ENCODE peak calls at places on chromosomes 2 and 18, in nine cellular contexts. One of them, this sample, is unnamed.

GRCh38 chr2:54704688-54705605 is 18.5 kb upstream of the EML6 start:
- DNase-seq in adrenal gland: no peak
- DNase-seq in coronary artery: no peak
- DNase-seq in glutamatergic neuron: no peak
- DNase-seq in suprapubic skin: no peak
- DNase-seq in H9: no peak
- DNase-seq in epithelial cell of esophagus: peak
- DNase-seq in fibroblast of mammary gland: peak
- DNase-seq in WTC11: no peak
- DNase-seq in this sample: no peak

GRCh38 chr18:457120-457519 is 43.4 kb downstream of the COLEC12 start:
- DNase-seq in adrenal gland: peak
- DNase-seq in coronary artery: no peak
- DNase-seq in glutamatergic neuron: peak
- DNase-seq in suprapubic skin: no peak
- DNase-seq in H9: no peak
- DNase-seq in epithelial cell of esophagus: no peak
- DNase-seq in fibroblast of mammary gland: peak
- DNase-seq in WTC11: no peak
- DNase-seq in this sample: no peak

GRCh38 chr2:869357-869871 is 81.2 kb upstream of the SNTG2 start:
- DNase-seq in adrenal gland: no peak
- DNase-seq in coronary artery: no peak
- DNase-seq in glutamatergic neuron: no peak
- DNase-seq in suprapubic skin: peak
- DNase-seq in H9: no peak
- DNase-seq in epithelial cell of esophagus: no peak
- DNase-seq in fibroblast of mammary gland: no peak
- DNase-seq in WTC11: no peak
- DNase-seq in this sample: no peak

GRCh38 chr2:127674241-127675209 is 805 bp downstream of the LIMS2 start:
- DNase-seq in adrenal gland: peak
- DNase-seq in coronary artery: peak
- DNase-seq in glutamatergic neuron: peak
- DNase-seq in suprapubic skin: no peak
- DNase-seq in H9: peak
- DNase-seq in epithelial cell of esophagus: no peak
- DNase-seq in fibroblast of mammary gland: no peak
- DNase-seq in WTC11: no peak
- DNase-seq in this sample: no peak

GRCh38 chr2:44745922-44746321 is 195.6 kb upstream of the SIX3 start:
- DNase-seq in adrenal gland: no peak
- DNase-seq in coronary artery: no peak
- DNase-seq in glutamatergic neuron: no peak
- DNase-seq in suprapubic skin: no peak
- DNase-seq in H9: no peak
- DNase-seq in epithelial cell of esophagus: no peak
- DNase-seq in fibroblast of mammary gland: no peak
- DNase-seq in WTC11: no peak
- DNase-seq in this sample: no peak

GRCh38 chr18:54004828-54005227 is 219.6 kb downstream of the MBD2 start:
- DNase-seq in adrenal gland: no peak
- DNase-seq in coronary artery: no peak
- DNase-seq in glutamatergic neuron: no peak
- DNase-seq in suprapubic skin: no peak
- DNase-seq in H9: peak
- DNase-seq in epithelial cell of esophagus: peak
- DNase-seq in fibroblast of mammary gland: peak
- DNase-seq in WTC11: peak
- DNase-seq in this sample: no peak

GRCh38 chr2:43623052-43623451 is 14.0 kb upstream of the PLEKHH2 start:
- DNase-seq in adrenal gland: no peak
- DNase-seq in coronary artery: no peak
- DNase-seq in glutamatergic neuron: no peak
- DNase-seq in suprapubic skin: no peak
- DNase-seq in H9: no peak
- DNase-seq in epithelial cell of esophagus: no peak
- DNase-seq in fibroblast of mammary gland: peak
- DNase-seq in WTC11: no peak
- DNase-seq in this sample: no peak

GRCh38 chr2:70643715-70644114 is 90.1 kb upstream of the TGFA start:
- DNase-seq in adrenal gland: no peak
- DNase-seq in coronary artery: no peak
- DNase-seq in glutamatergic neuron: no peak
- DNase-seq in suprapubic skin: no peak
- DNase-seq in H9: peak
- DNase-seq in epithelial cell of esophagus: peak
- DNase-seq in fibroblast of mammary gland: peak
- DNase-seq in WTC11: peak
- DNase-seq in this sample: no peak

GRCh38 chr2:68766378-68766845 is 31.8 kb downstream of the ARHGAP25 start:
- DNase-seq in adrenal gland: peak
- DNase-seq in coronary artery: no peak
- DNase-seq in glutamatergic neuron: no peak
- DNase-seq in suprapubic skin: no peak
- DNase-seq in H9: no peak
- DNase-seq in epithelial cell of esophagus: peak
- DNase-seq in fibroblast of mammary gland: no peak
- DNase-seq in WTC11: no peak
- DNase-seq in this sample: peak
- TF ChIP-seq CTCF in adrenal gland: no peak
- TF ChIP-seq CTCF in coronary artery: no peak
- TF ChIP-seq CTCF in glutamatergic neuron: no peak
- TF ChIP-seq CTCF in suprapubic skin: no peak
- TF ChIP-seq CTCF in H9: no peak
- TF ChIP-seq CTCF in epithelial cell of esophagus: no peak
- TF ChIP-seq CTCF in fibroblast of mammary gland: no peak
- TF ChIP-seq CTCF in WTC11: no peak
- TF ChIP-seq CTCF in this sample: no peak

GRCh38 chr2:227578642-227579041 is 20.1 kb upstream of the SCYGR2 start:
- DNase-seq in adrenal gland: no peak
- DNase-seq in coronary artery: no peak
- DNase-seq in glutamatergic neuron: no peak
- DNase-seq in suprapubic skin: no peak
- DNase-seq in H9: no peak
- DNase-seq in epithelial cell of esophagus: no peak
- DNase-seq in fibroblast of mammary gland: no peak
- DNase-seq in WTC11: no peak
- DNase-seq in this sample: no peak
- TF ChIP-seq CTCF in adrenal gland: no peak
- TF ChIP-seq CTCF in coronary artery: no peak
- TF ChIP-seq CTCF in glutamatergic neuron: no peak
- TF ChIP-seq CTCF in suprapubic skin: no peak
- TF ChIP-seq CTCF in H9: no peak
- TF ChIP-seq CTCF in epithelial cell of esophagus: peak
- TF ChIP-seq CTCF in fibroblast of mammary gland: no peak
- TF ChIP-seq CTCF in WTC11: no peak
- TF ChIP-seq CTCF in this sample: no peak

DNA sequence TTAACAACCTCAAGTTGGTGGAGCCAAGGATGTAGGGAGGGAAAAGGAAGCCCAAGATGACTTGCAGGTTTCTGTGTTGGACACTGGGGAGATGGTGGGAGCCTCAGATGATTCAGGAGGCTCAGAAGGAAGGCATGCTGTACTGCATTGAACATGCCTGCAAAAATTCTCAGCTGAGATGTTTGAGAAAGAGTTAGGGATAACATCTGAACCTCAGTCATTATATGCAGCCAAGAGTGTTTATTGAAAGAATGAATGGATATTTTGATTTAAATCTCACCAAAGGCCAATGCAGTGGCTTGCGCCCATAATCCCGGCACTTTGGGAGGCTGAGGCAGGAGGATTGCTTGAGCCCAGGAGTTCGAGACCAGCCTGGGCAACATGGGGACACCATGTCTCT is 243.0 kb downstream of the MYCN start:
- DNase-seq in adrenal gland: no peak
- DNase-seq in coronary artery: no peak
- DNase-seq in glutamatergic neuron: no peak
- DNase-seq in suprapubic skin: no peak
- DNase-seq in H9: no peak
- DNase-seq in epithelial cell of esophagus: no peak
- DNase-seq in fibroblast of mammary gland: no peak
- DNase-seq in WTC11: no peak
- DNase-seq in this sample: no peak
- TF ChIP-seq CTCF in adrenal gland: no peak
- TF ChIP-seq CTCF in coronary artery: no peak
- TF ChIP-seq CTCF in glutamatergic neuron: no peak
- TF ChIP-seq CTCF in suprapubic skin: no peak
- TF ChIP-seq CTCF in H9: no peak
- TF ChIP-seq CTCF in epithelial cell of esophagus: no peak
- TF ChIP-seq CTCF in fibroblast of mammary gland: no peak
- TF ChIP-seq CTCF in WTC11: no peak
- TF ChIP-seq CTCF in this sample: no peak

DNA sequence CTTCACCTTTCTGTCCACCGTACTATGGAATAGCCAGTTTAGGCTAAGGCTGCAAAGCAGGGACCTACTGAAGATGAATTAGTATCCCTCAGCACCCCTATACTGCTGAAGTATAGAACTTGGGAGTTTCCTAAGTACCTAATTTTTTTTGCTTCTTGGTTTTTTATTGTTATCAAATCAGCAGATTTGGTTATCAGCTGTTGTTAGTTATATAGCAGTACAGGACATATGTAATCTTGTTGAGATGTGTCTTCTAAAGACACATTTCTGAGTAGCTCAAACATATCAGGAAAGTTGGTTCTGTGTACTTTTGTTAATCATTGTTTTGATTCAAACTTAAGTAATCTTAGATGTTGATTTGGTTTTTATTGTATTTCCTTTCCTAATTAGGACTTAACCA is 5.2 kb downstream of the MYL12A start:
- DNase-seq in adrenal gland: no peak
- DNase-seq in coronary artery: no peak
- DNase-seq in glutamatergic neuron: no peak
- DNase-seq in suprapubic skin: no peak
- DNase-seq in H9: no peak
- DNase-seq in epithelial cell of esophagus: no peak
- DNase-seq in fibroblast of mammary gland: no peak
- DNase-seq in WTC11: no peak
- DNase-seq in this sample: no peak
- TF ChIP-seq CTCF in adrenal gland: no peak
- TF ChIP-seq CTCF in coronary artery: no peak
- TF ChIP-seq CTCF in glutamatergic neuron: no peak
- TF ChIP-seq CTCF in suprapubic skin: no peak
- TF ChIP-seq CTCF in H9: no peak
- TF ChIP-seq CTCF in epithelial cell of esophagus: no peak
- TF ChIP-seq CTCF in fibroblast of mammary gland: no peak
- TF ChIP-seq CTCF in WTC11: no peak
- TF ChIP-seq CTCF in this sample: no peak

GRCh38 chr2:222025891-222026271 is 272.9 kb downstream of the PAX3 start:
- DNase-seq in adrenal gland: no peak
- DNase-seq in coronary artery: no peak
- DNase-seq in glutamatergic neuron: no peak
- DNase-seq in suprapubic skin: no peak
- DNase-seq in H9: peak
- DNase-seq in epithelial cell of esophagus: no peak
- DNase-seq in fibroblast of mammary gland: no peak
- DNase-seq in WTC11: peak
- DNase-seq in this sample: no peak

DNA sequence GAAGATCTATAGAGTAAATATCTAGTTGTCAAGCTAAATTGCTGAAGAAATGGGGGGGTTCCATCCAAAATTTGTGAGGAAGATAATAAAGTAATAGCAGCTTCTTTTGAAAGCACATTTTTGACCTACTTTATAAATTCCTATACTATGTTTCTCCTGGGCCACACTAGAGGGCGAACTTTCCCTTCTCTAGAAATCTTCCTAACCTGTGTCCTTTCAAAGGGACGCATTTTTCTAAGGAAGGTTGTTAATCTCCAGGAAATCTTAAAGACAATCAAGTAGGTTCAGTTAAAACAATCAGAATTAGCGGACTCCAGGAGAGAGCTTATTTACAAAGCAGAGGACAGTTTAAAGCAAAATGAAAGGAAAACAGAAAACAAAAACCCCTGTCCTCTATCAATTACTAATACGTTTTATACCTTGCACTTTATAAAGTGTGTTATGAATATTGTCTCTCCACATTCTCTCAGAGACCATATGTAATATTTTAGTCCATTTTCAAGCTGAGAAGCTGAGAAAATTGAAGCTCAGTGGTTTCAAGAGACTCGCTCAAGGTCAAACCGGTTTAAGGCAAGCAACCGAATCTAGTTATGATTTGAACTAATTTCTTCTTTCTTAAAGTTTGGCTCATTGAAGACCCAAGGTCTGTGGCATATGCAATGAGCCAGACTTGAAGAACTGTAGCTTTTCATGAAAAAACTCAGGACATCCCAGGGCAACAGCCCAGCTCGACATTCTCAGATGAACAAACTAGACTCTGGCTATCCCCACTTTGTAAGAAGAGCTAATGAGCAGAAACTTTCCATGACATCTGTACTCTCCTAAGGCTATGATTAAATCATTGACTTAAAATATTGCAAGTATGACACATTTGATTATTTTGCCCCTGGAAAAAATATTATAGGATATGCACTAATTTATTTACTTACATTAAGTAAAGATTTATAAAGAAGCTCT is 273.6 kb downstream of the PAX3 start:
- DNase-seq in adrenal gland: no peak
- DNase-seq in coronary artery: no peak
- DNase-seq in glutamatergic neuron: no peak
- DNase-seq in suprapubic skin: no peak
- DNase-seq in H9: no peak
- DNase-seq in epithelial cell of esophagus: peak
- DNase-seq in fibroblast of mammary gland: peak
- DNase-seq in WTC11: no peak
- DNase-seq in this sample: no peak
- TF ChIP-seq CTCF in adrenal gland: peak
- TF ChIP-seq CTCF in coronary artery: peak
- TF ChIP-seq CTCF in glutamatergic neuron: peak
- TF ChIP-seq CTCF in suprapubic skin: peak
- TF ChIP-seq CTCF in H9: peak
- TF ChIP-seq CTCF in epithelial cell of esophagus: peak
- TF ChIP-seq CTCF in fibroblast of mammary gland: peak
- TF ChIP-seq CTCF in WTC11: peak
- TF ChIP-seq CTCF in this sample: no peak

DNA sequence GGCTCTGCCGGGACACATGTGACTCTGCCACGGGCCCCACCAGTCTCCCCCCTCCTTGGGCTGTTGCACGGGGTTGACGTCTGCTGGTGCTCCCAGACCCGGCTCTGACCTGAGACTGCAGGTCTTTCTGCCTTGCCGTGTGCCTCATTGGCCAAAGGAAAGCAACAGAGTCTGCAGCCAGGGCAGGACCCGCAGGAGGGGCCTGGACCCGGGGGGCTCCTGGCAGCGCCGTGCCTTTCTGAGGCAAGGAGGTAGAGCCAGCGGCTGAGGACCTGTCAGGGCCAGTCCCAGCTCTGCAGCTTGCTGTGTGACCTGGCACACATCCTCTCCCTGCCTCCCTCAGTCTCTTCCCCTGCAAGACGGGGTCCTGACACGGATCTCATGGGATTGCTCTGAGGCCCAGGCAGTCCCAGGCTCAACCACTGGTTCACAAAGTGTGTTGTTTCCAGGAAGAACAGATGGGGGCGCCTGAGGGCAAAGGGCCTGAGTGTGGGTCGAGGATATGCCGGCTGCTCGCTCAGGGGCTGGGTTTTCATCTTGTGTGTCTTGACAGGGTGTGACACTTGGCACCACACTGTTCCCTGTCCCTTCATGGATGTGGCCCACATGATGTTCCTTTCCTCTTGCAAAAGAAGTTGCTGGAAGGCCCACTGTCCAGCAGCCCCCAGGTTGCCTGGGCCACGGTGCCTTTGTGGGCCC is 9.0 kb downstream of the CAPN10 start:
- DNase-seq in adrenal gland: no peak
- DNase-seq in coronary artery: no peak
- DNase-seq in glutamatergic neuron: peak
- DNase-seq in suprapubic skin: peak
- DNase-seq in H9: peak
- DNase-seq in epithelial cell of esophagus: peak
- DNase-seq in fibroblast of mammary gland: no peak
- DNase-seq in WTC11: peak
- DNase-seq in this sample: no peak
- TF ChIP-seq CTCF in adrenal gland: no peak
- TF ChIP-seq CTCF in coronary artery: no peak
- TF ChIP-seq CTCF in glutamatergic neuron: no peak
- TF ChIP-seq CTCF in suprapubic skin: no peak
- TF ChIP-seq CTCF in H9: peak
- TF ChIP-seq CTCF in epithelial cell of esophagus: peak
- TF ChIP-seq CTCF in fibroblast of mammary gland: peak
- TF ChIP-seq CTCF in WTC11: peak
- TF ChIP-seq CTCF in this sample: no peak

This sample was measured in natural killer cell.